ENCODE peak calls at places on chromosomes 2 and 18, in eight cellular contexts. Q is mesothelial cell of epicardium; D is activated CD4-positive, alpha-beta T cell treated with anti-CD3 and anti-CD28 coated beads, Interleukin-2, amount 50 U/mL, for 48 hours; S is stimulated activated CD4-positive, alpha-beta T cell treated with anti-CD3 and anti-CD28 coated beads, Interleukin-2, amount 100 ng/mL, for 48 hours; R is mammary epithelial cell; H is brain microvascular endothelial cell; B is T-helper 1 cell; K is left lung. G is an unnamed sample.

GRCh38 chr2:99878951-99879350 is 263.4 kb downstream of the AFF3 start:
- DNase-seq in Q (no peak), D (no peak), S (no peak), R (peak), H (peak), B (no peak), K (no peak), G (no peak)

GRCh38 chr2:100818606-100819364 is 1.2 kb upstream of the NPAS2 start:
- DNase-seq in Q (peak), D (peak), S (no peak), R (peak), H (peak), B (no peak), K (peak), G (peak)

GRCh38 chr2:200130762-200131166 is 175.4 kb downstream of the MAIP1 start:
- DNase-seq in Q (no peak), D (no peak), S (no peak), R (no peak), H (peak), B (no peak), K (no peak), G (no peak)

GRCh38 chr2:217973008-217973787 is 29.6 kb downstream of the TNS1 start:
- DNase-seq in Q (peak), D (no peak), S (no peak), R (no peak), H (no peak), B (no peak), K (no peak), G (no peak)

GRCh38 chr2:101608411-101609317 is 88.8 kb upstream of the MAP4K4 start:
- DNase-seq in Q (no peak), D (no peak), S (no peak), R (no peak), H (no peak), B (no peak), K (no peak), G (no peak)

GRCh38 chr2:229407170-229407569 is 136.1 kb upstream of the PID1 start:
- DNase-seq in Q (no peak), D (no peak), S (no peak), R (peak), H (peak), B (no peak), K (no peak), G (no peak)

GRCh38 chr2:205494856-205495255 is 187.4 kb upstream of the NRP2 start:
- DNase-seq in Q (no peak), D (no peak), S (no peak), R (no peak), H (no peak), B (no peak), K (no peak), G (no peak)

GRCh38 chr2:69082430-69082997 is 69.5 kb downstream of the ANTXR1 start:
- DNase-seq in Q (no peak), D (no peak), S (no peak), R (peak), H (peak), B (no peak), K (no peak), G (no peak)

GRCh38 chr18:38851526-38851925 is 1285.9 kb upstream of the CELF4 start:
- DNase-seq in Q (no peak), D (no peak), S (no peak), R (peak), H (no peak), B (no peak), K (no peak), G (no peak)

GRCh38 chr2:234243871-234244565 is 193.5 kb downstream of the SPP2 start:
- DNase-seq in Q (no peak), D (no peak), S (no peak), R (no peak), H (peak), B (no peak), K (no peak), G (no peak)

GRCh38 chr2:145771526-145771925 is 1251.6 kb upstream of the ZEB2 start:
- DNase-seq in Q (no peak), D (no peak), S (no peak), R (no peak), H (no peak), B (no peak), K (no peak), G (no peak)

GRCh38 chr18:10270160-10270571 is 184.3 kb upstream of the APCDD1 start:
- DNase-seq in Q (no peak), D (no peak), S (no peak), R (no peak), H (peak), B (no peak), K (no peak), G (no peak)

GRCh38 chr2:156826342-156826933 is 390.3 kb downstream of the GPD2 start:
- DNase-seq in Q (no peak), D (no peak), S (no peak), R (peak), H (peak), B (no peak), K (no peak), G (no peak)

GRCh38 chr2:42195559-42195958 is 26.4 kb downstream of the EML4 start:
- DNase-seq in Q (no peak), D (no peak), S (no peak), R (peak), H (no peak), B (no peak), K (no peak), G (no peak)

GRCh38 chr2:120680136-120680761 is 55.4 kb upstream of the GLI2 start:
- DNase-seq in Q (peak), D (peak), S (peak), R (peak), H (peak), B (peak), K (no peak), G (peak)

GRCh38 chr18:7688580-7688979 is 121.5 kb downstream of the PTPRM start:
- DNase-seq in Q (no peak), D (no peak), S (no peak), R (no peak), H (no peak), B (no peak), K (no peak), G (no peak)

GRCh38 chr2:221517362-221518121 is 54.6 kb downstream of the EPHA4 start:
- DNase-seq in Q (no peak), D (peak), S (peak), R (no peak), H (peak), B (peak), K (peak), G (peak)

GRCh38 chr2:218465987-218466633 is 47.2 kb downstream of the VIL1 start:
- DNase-seq in Q (no peak), D (no peak), S (no peak), R (no peak), H (no peak), B (no peak), K (no peak), G (no peak)

GRCh38 chr2:118943286-118943685 is 1.3 kb downstream of the MARCO start:
- DNase-seq in Q (no peak), D (no peak), S (no peak), R (no peak), H (no peak), B (no peak), K (no peak), G (no peak)

G was measured in activated naive CD8-positive, alpha-beta T cell treated with anti-CD3 and anti-CD28 coated beads, Interleukin-2, amount 50 U/mL, for 24 hours.